ENCODE peak calls at places on chromosomes 11 and 22, in eight cellular contexts. C is lower lobe of right lung, P is ovary, G is A549, E is BE2C, N is ascending aorta, T is SK-N-SH, W is astrocyte. U is an unnamed sample.
A peak's percentile ranks its signal among the peaks of the same experiment; 100 is the strongest.

GRCh38 chr11:127632971-127633680 is 632.6 kb upstream of the KIRREL3 start:
- DNase-seq in C (no peak), P (no peak), G (no peak), E (no peak), N (no peak), T (no peak), W (no peak), U (no peak)

GRCh38 chr11:123196060-123196714 is 1.1 kb upstream of the CLMP start:
- DNase-seq in C (no peak), P (no peak), G (no peak), E (no peak), N (no peak), T (no peak), W (no peak), U (no peak)

GRCh38 chr11:41289408-41289807 is 170.0 kb downstream of the LRRC4C start:
- DNase-seq in C (no peak), P (no peak), G (no peak), E (no peak), N (no peak), T (no peak), W (no peak), U (no peak)

GRCh38 chr22:17484608-17485007 is 78.7 kb upstream of the SLC25A18 start:
- DNase-seq in C (no peak), P (no peak), G (no peak), E (no peak), N (no peak), T (no peak), W (no peak), U (no peak)

GRCh38 chr11:35183526-35183925 is 44.6 kb downstream of the CD44 start:
- DNase-seq in C (no peak), P (no peak), G (no peak), E (no peak), N (no peak), T (no peak), W (no peak), U (no peak)

GRCh38 chr22:42074153-42074750 is at the start of gene PHETA2:
- DNase-seq in C (peak; percentile 77), P (peak; percentile 65), G (no peak), E (no peak), N (peak; percentile 78), T (peak; percentile 65), W (no peak), U (no peak)

GRCh38 chr22:41910599-41911291 is 4.1 kb downstream of the SHISA8 start:
- DNase-seq in C (no peak), P (no peak), G (no peak), E (peak; percentile 42), N (no peak), T (peak; percentile 67), W (no peak), U (no peak)

GRCh38 chr11:7900686-7901085 is 30.4 kb downstream of the OR10A6 start:
- DNase-seq in C (no peak), P (no peak), G (no peak), E (no peak), N (no peak), T (no peak), W (no peak), U (no peak)

GRCh38 chr22:32723632-32724031 is 77.9 kb upstream of the TIMP3 start:
- DNase-seq in C (peak; percentile 85), P (peak; percentile 40), G (no peak), E (no peak), N (peak; percentile 70), T (no peak), W (peak; percentile 96), U (no peak)

GRCh38 chr11:8296872-8297271 is 33.2 kb upstream of the LMO1 start:
- DNase-seq in C (no peak), P (no peak), G (no peak), E (no peak), N (peak; percentile 44), T (no peak), W (no peak), U (no peak)

GRCh38 chr11:15688351-15688792 is 573.6 kb downstream of the INSC start:
- DNase-seq in C (no peak), P (no peak), G (no peak), E (no peak), N (no peak), T (no peak), W (peak; percentile 94), U (no peak)

GRCh38 chr11:116272181-116272789 is 500.5 kb downstream of the BUD13 start:
- DNase-seq in C (no peak), P (no peak), G (no peak), E (no peak), N (no peak), T (peak; percentile 48), W (no peak), U (no peak)

GRCh38 chr11:45918331-45918941 is 759 bp upstream of the PEX16 start:
- DNase-seq in C (peak; percentile 90), P (peak; percentile 88), G (peak; percentile 91), E (peak; percentile 82), N (peak; percentile 89), T (peak; percentile 94), W (peak; percentile 44), U (peak; percentile 33)

GRCh38 chr11:11149671-11150459 is 203.2 kb downstream of the CSNK2A3 start:
- DNase-seq in C (no peak), P (no peak), G (no peak), E (no peak), N (no peak), T (no peak), W (no peak), U (no peak)

GRCh38 chr11:4763096-4763495 is 6.6 kb downstream of the OR51F1 start:
- DNase-seq in C (no peak), P (no peak), G (no peak), E (no peak), N (no peak), T (no peak), W (no peak), U (no peak)

GRCh38 chr11:69647761-69648497 is 7.0 kb downstream of the CCND1 start:
- DNase-seq in C (no peak), P (no peak), G (no peak), E (no peak), N (no peak), T (no peak), W (no peak), U (no peak)

GRCh38 chr11:9528573-9529332 is 44.7 kb upstream of the WEE1 start:
- DNase-seq in C (no peak), P (no peak), G (no peak), E (no peak), N (no peak), T (no peak), W (no peak), U (no peak)

GRCh38 chr11:77374611-77375031 is 73.1 kb upstream of the GDPD4 start:
- DNase-seq in C (no peak), P (no peak), G (no peak), E (no peak), N (no peak), T (no peak), W (peak; percentile 47), U (no peak)

GRCh38 chr11:124920870-124921609 is 2.0 kb downstream of the HEPN1 start:
- DNase-seq in C (peak; percentile 80), P (peak; percentile 87), G (peak; percentile 22), E (peak; percentile 76), N (peak; percentile 76), T (peak; percentile 94), W (peak; percentile 25), U (no peak)

GRCh38 chr11:60977224-60977623 is 5.7 kb downstream of the CD6 start:
- DNase-seq in C (no peak), P (no peak), G (no peak), E (no peak), N (no peak), T (no peak), W (no peak), U (no peak)

GRCh38 chr22:50730941-50731661 is 6.9 kb upstream of the ACR start:
- DNase-seq in C (peak; percentile 62), P (peak; percentile 16), G (no peak), E (no peak), N (peak; percentile 56), T (peak; percentile 39), W (no peak), U (no peak)

GRCh38 chr22:22015631-22016030 is 33.0 kb upstream of the TOP3B start:
- DNase-seq in C (no peak), P (no peak), G (no peak), E (no peak), N (no peak), T (no peak), W (no peak), U (no peak)

GRCh38 chr11:118911113-118911879 is 14.4 kb downstream of the BCL9L start:
- DNase-seq in C (no peak), P (no peak), G (no peak), E (no peak), N (no peak), T (no peak), W (peak; percentile 46), U (no peak)

GRCh38 chr22:46684706-46685105 is 53.3 kb downstream of the CERK start:
- DNase-seq in C (no peak), P (no peak), G (no peak), E (peak; percentile 65), N (no peak), T (no peak), W (no peak), U (no peak)

GRCh38 chr11:130156108-130157022 is 3.2 kb upstream of the ST14 start:
- DNase-seq in C (no peak), P (no peak), G (peak; percentile 28), E (no peak), N (no peak), T (no peak), W (no peak), U (no peak)

DNA sequence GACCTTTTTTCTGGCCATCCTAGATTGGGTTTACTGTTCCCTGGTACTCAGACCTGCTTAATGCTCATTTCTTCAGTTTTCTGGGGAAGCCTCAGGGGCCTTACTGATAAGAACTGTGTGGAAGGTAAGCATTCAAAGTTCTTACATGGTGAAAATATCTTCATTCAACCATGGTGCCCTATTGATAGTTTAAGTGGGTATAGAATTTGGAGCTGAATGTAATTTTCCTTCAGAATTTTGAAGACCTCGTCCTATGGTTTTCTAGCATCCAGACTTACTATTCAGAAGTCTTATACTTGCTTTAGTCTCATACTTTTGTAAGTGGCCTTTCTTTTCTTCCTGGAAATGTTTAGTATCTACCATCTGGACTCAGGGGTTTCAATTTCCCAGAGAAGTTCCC is 75.7 kb downstream of the CDKN1C start:
- DNase-seq in C (no peak), P (no peak), G (no peak), E (no peak), N (no peak), T (no peak), W (no peak), U (no peak)
- H3K4me1 ChIP-seq in C (peaks cover 47% of the 10 kb centered on the region), P (peaks cover 40% of the 10 kb centered on the region), G (peaks cover 4% of the 10 kb centered on the region), E (no peaks in the 10 kb centered on the region), N (no peaks in the 10 kb centered on the region), T (peaks cover 3% of the 10 kb centered on the region), W (peaks cover 8% of the 10 kb centered on the region), U (no peaks in the 10 kb centered on the region)

GRCh38 chr11:113907155-113907554 is 2.6 kb downstream of the HTR3B start:
- DNase-seq in C (no peak), P (no peak), G (no peak), E (no peak), N (no peak), T (no peak), W (no peak), U (no peak)
- H3K4me1 ChIP-seq in C (no peaks in the 10 kb centered on the region), P (no peaks in the 10 kb centered on the region), G (peaks cover 8% of the 10 kb centered on the region), E (peaks cover 23% of the 10 kb centered on the region), N (no peaks in the 10 kb centered on the region), T (no peaks in the 10 kb centered on the region), W (no peaks in the 10 kb centered on the region), U (no peaks in the 10 kb centered on the region)

GRCh38 chr11:117822031-117822521 is 2.5 kb downstream of the FXYD2 start:
- DNase-seq in C (no peak), P (no peak), G (no peak), E (peak; percentile 73), N (no peak), T (peak; percentile 74), W (no peak), U (no peak)
- H3K4me1 ChIP-seq in C (peaks cover 61% of the 10 kb centered on the region), P (peaks cover 21% of the 10 kb centered on the region), G (peaks cover 42% of the 10 kb centered on the region), E (peaks cover 8% of the 10 kb centered on the region), N (no peaks in the 10 kb centered on the region), T (peaks cover 6% of the 10 kb centered on the region), W (peaks cover 27% of the 10 kb centered on the region), U (peaks cover 3% of the 10 kb centered on the region)

GRCh38 chr11:86747801-86748200 is 52.5 kb upstream of the PRSS23 start:
- DNase-seq in C (no peak), P (no peak), G (no peak), E (no peak), N (no peak), T (no peak), W (no peak), U (no peak)
- H3K4me1 ChIP-seq in C (peaks cover 5% of the 10 kb centered on the region), P (peaks cover 2% of the 10 kb centered on the region), G (peaks cover 31% of the 10 kb centered on the region), E (peaks cover 11% of the 10 kb centered on the region), N (peaks cover under 1% of the 10 kb centered on the region), T (peaks cover 22% of the 10 kb centered on the region), W (peaks cover 41% of the 10 kb centered on the region), U (peaks cover 29% of the 10 kb centered on the region)

U was measured in thoracic aorta.